ENCODE peak calls at places on chromosomes 1 and 21, in nine cellular contexts. C is stimulated activated CD4-positive, alpha-beta T cell treated with anti-CD3 and anti-CD28 coated beads, TNF-alpha, amount 100 ng/mL, for 24 hours; Q is HTR-8/SVneo; F is NCI-H1048; M is HS-27A; Z is RWPE1; J is CD8-positive, alpha-beta T cell; L is SHP77; N is AG04450. A is an unnamed sample.

GRCh38 chr1:40265919-40266318 is 7.9 kb downstream of the ZMPSTE24 start:
- DNase-seq in C (no peak), Q (no peak), F (no peak), M (no peak), Z (no peak), J (no peak), L (no peak), N (no peak), A (no peak)

GRCh38 chr21:44012474-44013379 is 618 bp downstream of the TRAPPC10 start:
- DNase-seq in C (peak), Q (peak), F (no peak), M (no peak), Z (peak), J (peak), L (no peak), N (no peak), A (peak)

GRCh38 chr1:31648190-31648589 is 3.5 kb upstream of the PEF1 start:
- DNase-seq in C (no peak), Q (no peak), F (no peak), M (no peak), Z (no peak), J (no peak), L (no peak), N (no peak), A (no peak)

GRCh38 chr1:229388876-229389580 is 44.9 kb downstream of the ACTA1 start:
- DNase-seq in C (no peak), Q (no peak), F (no peak), M (peak), Z (no peak), J (no peak), L (no peak), N (peak), A (no peak)

GRCh38 chr1:200165493-200166220 is 138.1 kb downstream of the NR5A2 start:
- DNase-seq in C (no peak), Q (no peak), F (no peak), M (no peak), Z (no peak), J (no peak), L (no peak), N (no peak), A (no peak)

GRCh38 chr1:28194326-28195035 is 18.0 kb upstream of the PTAFR start:
- DNase-seq in C (no peak), Q (no peak), F (no peak), M (no peak), Z (no peak), J (no peak), L (no peak), N (no peak), A (peak)

GRCh38 chr1:27643626-27644368 is 8.8 kb upstream of the FGR start:
- DNase-seq in C (peak), Q (no peak), F (no peak), M (no peak), Z (peak), J (peak), L (peak), N (no peak), A (no peak)

GRCh38 chr1:219812491-219813221 is 115.7 kb downstream of the SLC30A10 start:
- DNase-seq in C (no peak), Q (peak), F (peak), M (no peak), Z (peak), J (no peak), L (peak), N (peak), A (peak)

GRCh38 chr1:172699111-172699510 is 40.2 kb downstream of the FASLG start:
- DNase-seq in C (peak), Q (no peak), F (no peak), M (no peak), Z (peak), J (peak), L (no peak), N (no peak), A (no peak)

GRCh38 chr1:10607228-10607627 is 132.5 kb downstream of the PEX14 start:
- DNase-seq in C (no peak), Q (no peak), F (no peak), M (no peak), Z (no peak), J (no peak), L (no peak), N (peak), A (no peak)

GRCh38 chr1:2392071-2392442 is 416 bp downstream of the RER1 start:
- DNase-seq in C (no peak), Q (no peak), F (no peak), M (no peak), Z (no peak), J (no peak), L (no peak), N (no peak), A (no peak)

GRCh38 chr1:27752372-27752771 is 20.6 kb upstream of the STX12 start:
- DNase-seq in C (no peak), Q (no peak), F (no peak), M (no peak), Z (no peak), J (no peak), L (no peak), N (no peak), A (no peak)

GRCh38 chr1:56524263-56524662 is 55.1 kb downstream of the PLPP3 start:
- DNase-seq in C (no peak), Q (no peak), F (no peak), M (no peak), Z (no peak), J (no peak), L (no peak), N (no peak), A (no peak)

GRCh38 chr21:46182548-46183336 is 1.5 kb downstream of the SPATC1L start:
- DNase-seq in C (no peak), Q (no peak), F (no peak), M (no peak), Z (no peak), J (no peak), L (no peak), N (no peak), A (no peak)

GRCh38 chr1:193031431-193031830 is 27.7 kb downstream of the UCHL5 start:
- DNase-seq in C (no peak), Q (peak), F (no peak), M (no peak), Z (peak), J (no peak), L (no peak), N (no peak), A (no peak)

GRCh38 chr1:27528701-27529637 is 39.0 kb upstream of the WASF2 start:
- DNase-seq in C (no peak), Q (no peak), F (no peak), M (no peak), Z (no peak), J (no peak), L (peak), N (peak), A (peak)

GRCh38 chr1:237786066-237786719 is 104.5 kb downstream of the ZP4 start:
- DNase-seq in C (no peak), Q (no peak), F (no peak), M (no peak), Z (no peak), J (no peak), L (no peak), N (no peak), A (no peak)

GRCh38 chr1:234875953-234876814 is 252.5 kb downstream of the TOMM20 start:
- DNase-seq in C (no peak), Q (peak), F (no peak), M (no peak), Z (no peak), J (no peak), L (no peak), N (no peak), A (no peak)

GRCh38 chr1:52814465-52814864 is 28.1 kb upstream of the ZYG11A start:
- DNase-seq in C (no peak), Q (no peak), F (no peak), M (no peak), Z (no peak), J (no peak), L (no peak), N (no peak), A (no peak)

GRCh38 chr1:236501093-236501492 is 22.7 kb upstream of the LGALS8 start:
- DNase-seq in C (no peak), Q (no peak), F (no peak), M (no peak), Z (no peak), J (no peak), L (no peak), N (no peak), A (no peak)

GRCh38 chr1:203628997-203629508 is 2.4 kb downstream of the ATP2B4 start:
- DNase-seq in C (no peak), Q (no peak), F (no peak), M (no peak), Z (no peak), J (peak), L (no peak), N (no peak), A (no peak)

GRCh38 chr21:39184050-39184980 is 1.1 kb upstream of the PSMG1 start:
- DNase-seq in C (no peak), Q (no peak), F (no peak), M (no peak), Z (no peak), J (no peak), L (no peak), N (no peak), A (no peak)

GRCh38 chr1:179234863-179235262 is 5.4 kb upstream of the ABL2 start:
- DNase-seq in C (no peak), Q (no peak), F (no peak), M (no peak), Z (no peak), J (peak), L (no peak), N (no peak), A (no peak)

GRCh38 chr1:76503100-76503499 is 364.2 kb upstream of the ST6GALNAC5 start:
- DNase-seq in C (no peak), Q (no peak), F (no peak), M (no peak), Z (no peak), J (no peak), L (no peak), N (no peak), A (peak)

GRCh38 chr1:103171041-103171590 is 62.8 kb upstream of the COL11A1 start:
- DNase-seq in C (no peak), Q (no peak), F (no peak), M (no peak), Z (no peak), J (no peak), L (no peak), N (no peak), A (no peak)

GRCh38 chr1:19710825-19711611 is 46.3 kb downstream of the HTR6 start:
- DNase-seq in C (no peak), Q (no peak), F (no peak), M (no peak), Z (no peak), J (no peak), L (no peak), N (no peak), A (no peak)

GRCh38 chr1:226135059-226135651 is 51.4 kb downstream of the ACBD3 start:
- DNase-seq in C (no peak), Q (no peak), F (no peak), M (no peak), Z (no peak), J (peak), L (peak), N (no peak), A (peak)

GRCh38 chr1:104092698-104093097 is 343.0 kb downstream of the AMY1C start:
- DNase-seq in C (no peak), Q (no peak), F (no peak), M (no peak), Z (no peak), J (no peak), L (no peak), N (no peak), A (no peak)

GRCh38 chr1:10835423-10836421 is 39.3 kb upstream of the CASZ1 start:
- DNase-seq in C (no peak), Q (peak), F (no peak), M (no peak), Z (peak), J (no peak), L (peak), N (no peak), A (no peak)

GRCh38 chr1:21781971-21782867 is 730 bp downstream of the USP48 start:
- DNase-seq in C (no peak), Q (peak), F (no peak), M (peak), Z (peak), J (no peak), L (peak), N (no peak), A (peak)

GRCh38 chr1:182603646-182604127 is 502 bp downstream of the RGS16 start:
- DNase-seq in C (no peak), Q (no peak), F (no peak), M (no peak), Z (no peak), J (no peak), L (no peak), N (no peak), A (no peak)

GRCh38 chr1:172476218-172476811 is 32.4 kb upstream of the PIGC start:
- DNase-seq in C (no peak), Q (peak), F (no peak), M (no peak), Z (peak), J (no peak), L (no peak), N (no peak), A (no peak)

GRCh38 chr1:50237081-50237480 is 128.4 kb downstream of the ELAVL4 start:
- DNase-seq in C (no peak), Q (no peak), F (no peak), M (no peak), Z (no peak), J (no peak), L (no peak), N (no peak), A (no peak)

GRCh38 chr1:245929224-245929623 is 577.9 kb downstream of the SMYD3 start:
- DNase-seq in C (no peak), Q (no peak), F (no peak), M (no peak), Z (no peak), J (no peak), L (no peak), N (no peak), A (no peak)

GRCh38 chr1:160128636-160129035 is 13.1 kb downstream of the ATP1A2 start:
- DNase-seq in C (no peak), Q (no peak), F (no peak), M (no peak), Z (no peak), J (no peak), L (no peak), N (no peak), A (no peak)

GRCh38 chr1:31793086-31793485 is 22.7 kb downstream of the SPOCD1 start:
- DNase-seq in C (no peak), Q (no peak), F (no peak), M (no peak), Z (no peak), J (no peak), L (no peak), N (no peak), A (peak)

GRCh38 chr1:77188770-77189169 is 30.5 kb downstream of the PIGK start:
- DNase-seq in C (no peak), Q (no peak), F (no peak), M (no peak), Z (no peak), J (no peak), L (no peak), N (no peak), A (no peak)

GRCh38 chr1:53293123-53293522 is 34.7 kb downstream of the LRP8 start:
- DNase-seq in C (no peak), Q (no peak), F (no peak), M (peak), Z (no peak), J (no peak), L (no peak), N (no peak), A (no peak)

GRCh38 chr1:205255941-205256780 is 28.4 kb downstream of the TMCC2 start:
- DNase-seq in C (peak), Q (peak), F (peak), M (peak), Z (peak), J (peak), L (peak), N (peak), A (peak)